ENCODE peak calls at places on chromosomes 3 and 15, in nine cellular contexts. K is nephron progenitor cell, S is PC-3, O is cardiac fibroblast, T is transverse colon, N is upper lobe of left lung, L is astrocyte of the spinal cord, X is neural progenitor cell, J is Calu3. G is an unnamed sample.
A peak's percentile ranks its signal among the peaks of the same experiment; 100 is the strongest.

GRCh38 chr3:133943639-133944131 is 48.0 kb upstream of the RAB6B start:
- DNase-seq in K (no peak), S (peak; percentile 88), O (peak; percentile 97), T (no peak), N (peak; percentile 39), L (peak; percentile 96), X (no peak), J (peak; percentile 82), G (no peak)

GRCh38 chr3:148999806-149000205 is 8.5 kb downstream of the GYG1 start:
- DNase-seq in K (no peak), S (no peak), O (no peak), T (no peak), N (no peak), L (no peak), X (no peak), J (no peak), G (no peak)

GRCh38 chr3:45112939-45113338 is 33.2 kb downstream of the CDCP1 start:
- DNase-seq in K (no peak), S (peak; percentile 30), O (peak; percentile 70), T (no peak), N (no peak), L (no peak), X (no peak), J (no peak), G (no peak)

GRCh38 chr3:49513494-49514179 is 40.6 kb upstream of the BSN start:
- DNase-seq in K (no peak), S (no peak), O (no peak), T (no peak), N (no peak), L (no peak), X (no peak), J (no peak), G (no peak)

GRCh38 chr3:17852217-17852616 is 109.8 kb upstream of the TBC1D5 start:
- DNase-seq in K (no peak), S (no peak), O (no peak), T (no peak), N (no peak), L (no peak), X (no peak), J (no peak), G (no peak)

GRCh38 chr15:62344806-62345539 is 179.9 kb upstream of the C2CD4B start:
- DNase-seq in K (peak; percentile 61), S (peak; percentile 85), O (peak; percentile 61), T (peak; percentile 73), N (peak; percentile 70), L (peak; percentile 55), X (peak; percentile 92), J (peak; percentile 66), G (peak; percentile 78)

GRCh38 chr3:196842567-196843434 is 24.9 kb upstream of the SENP5 start:
- DNase-seq in K (no peak), S (no peak), O (no peak), T (no peak), N (no peak), L (no peak), X (no peak), J (no peak), G (no peak)

GRCh38 chr15:85706779-85707518 is 87.8 kb downstream of the KLHL25 start:
- DNase-seq in K (no peak), S (no peak), O (peak; percentile 68), T (peak; percentile 23), N (peak; percentile 41), L (peak; percentile 62), X (no peak), J (no peak), G (no peak)

GRCh38 chr3:113261996-113262665 is 50.8 kb downstream of the BOC start:
- DNase-seq in K (no peak), S (no peak), O (no peak), T (no peak), N (no peak), L (peak; percentile 45), X (no peak), J (no peak), G (no peak)

GRCh38 chr3:117019082-117019713 is 309.6 kb downstream of the TUSC7 start:
- DNase-seq in K (peak; percentile 66), S (peak; percentile 72), O (peak; percentile 82), T (peak; percentile 56), N (peak; percentile 47), L (peak; percentile 62), X (peak; percentile 87), J (peak; percentile 65), G (peak; percentile 70)

GRCh38 chr15:29364429-29365078 is 94.9 kb upstream of the NSMCE3 start:
- DNase-seq in K (no peak), S (peak; percentile 56), O (peak; percentile 63), T (no peak), N (no peak), L (peak; percentile 76), X (peak; percentile 34), J (no peak), G (peak; percentile 46)

GRCh38 chr3:22118542-22118941 is 367.5 kb upstream of the ZNF385D start:
- DNase-seq in K (no peak), S (no peak), O (no peak), T (no peak), N (no peak), L (no peak), X (no peak), J (no peak), G (no peak)

GRCh38 chr3:22115581-22115980 is 364.6 kb upstream of the ZNF385D start:
- DNase-seq in K (no peak), S (peak; percentile 70), O (peak; percentile 60), T (no peak), N (no peak), L (peak; percentile 41), X (no peak), J (no peak), G (no peak)

GRCh38 chr3:22117091-22117490 is 366.1 kb upstream of the ZNF385D start:
- DNase-seq in K (no peak), S (no peak), O (peak; percentile 87), T (no peak), N (no peak), L (no peak), X (no peak), J (no peak), G (no peak)

GRCh38 chr3:22121068-22121706 is 370.2 kb upstream of the ZNF385D start:
- DNase-seq in K (no peak), S (no peak), O (no peak), T (no peak), N (no peak), L (no peak), X (peak; percentile 27), J (peak; percentile 5), G (no peak)

DNA sequence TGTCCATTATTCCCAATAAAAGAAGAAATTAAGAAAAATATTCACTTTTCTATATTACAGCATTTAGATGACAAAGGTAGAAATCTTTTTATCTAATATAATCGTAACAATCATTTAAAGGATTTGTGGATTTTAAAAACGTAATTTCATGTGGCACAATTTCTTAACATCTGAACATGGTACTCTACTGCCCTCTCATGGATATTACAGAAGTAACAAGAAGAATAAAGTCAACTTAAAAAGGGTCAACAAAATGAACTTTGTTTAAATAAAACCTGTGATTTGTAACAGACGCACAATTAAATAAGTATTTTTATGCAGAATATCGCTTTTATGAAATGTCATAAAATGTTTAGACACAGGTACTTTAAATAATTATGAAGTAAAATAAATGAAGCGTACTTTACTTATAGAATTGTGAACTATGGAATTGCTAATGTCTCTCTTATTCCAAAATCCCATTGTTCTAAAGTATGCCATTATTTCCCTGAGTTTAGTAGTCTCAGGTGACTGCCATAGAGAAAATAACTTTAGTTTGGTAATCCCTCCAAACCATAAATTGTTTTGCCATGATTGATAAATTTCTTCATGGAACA is 366.8 kb upstream of the ZNF385D start:
- DNase-seq in K (no peak), S (peak; percentile 72), O (peak; percentile 85), T (no peak), N (no peak), L (peak; percentile 76), X (peak; percentile 41), J (no peak), G (no peak)
- TF ChIP-seq CTCF in K (peak; percentile 80), S (peak; percentile 88), O (peak; percentile 48), T (peak; percentile 52), N (peak; percentile 20), L (peak; percentile 40), X (peak; percentile 86), J (peak; percentile 27), G (peak; percentile 41)

GRCh38 chr3:190580443-190580842 is 66.6 kb downstream of the IL1RAP start:
- DNase-seq in K (no peak), S (no peak), O (no peak), T (no peak), N (no peak), L (no peak), X (no peak), J (no peak), G (no peak)

GRCh38 chr3:190581041-190581501 is 67.2 kb downstream of the IL1RAP start:
- DNase-seq in K (no peak), S (no peak), O (peak; percentile 40), T (no peak), N (no peak), L (peak; percentile 11), X (no peak), J (no peak), G (no peak)

GRCh38 chr3:190579514-190580137 is 65.7 kb downstream of the IL1RAP start:
- DNase-seq in K (no peak), S (no peak), O (no peak), T (no peak), N (no peak), L (no peak), X (no peak), J (no peak), G (no peak)

GRCh38 chr3:190585771-190586630 is 72.1 kb downstream of the IL1RAP start:
- DNase-seq in K (no peak), S (peak; percentile 93), O (peak; percentile 99), T (no peak), N (peak; percentile 65), L (peak; percentile 86), X (peak; percentile 53), J (peak; percentile 83), G (no peak)

DNA sequence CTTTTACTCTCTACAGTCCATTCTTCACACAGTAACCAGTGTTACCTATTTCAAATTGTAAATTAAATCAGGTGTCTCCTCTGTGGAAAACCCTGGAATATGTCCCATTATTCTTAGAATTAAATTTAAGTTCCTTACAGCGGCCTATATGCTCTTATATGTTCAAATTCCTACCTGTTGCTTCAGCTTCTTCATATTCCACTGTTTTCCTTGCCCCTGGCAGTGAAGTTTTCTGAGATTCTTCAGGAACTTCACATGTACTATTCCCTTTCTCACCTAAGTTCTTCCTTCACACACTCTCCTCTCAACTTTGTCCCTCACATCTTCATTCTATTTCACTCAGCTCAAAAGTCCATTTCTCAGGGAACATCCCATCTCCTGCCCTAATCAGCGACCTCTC is 68.8 kb downstream of the IL1RAP start:
- DNase-seq in K (no peak), S (no peak), O (no peak), T (no peak), N (no peak), L (no peak), X (no peak), J (no peak), G (no peak)
- TF ChIP-seq CTCF in K (no peak), S (no peak), O (no peak), T (no peak), N (no peak), L (no peak), X (no peak), J (no peak), G (no peak)

GRCh38 chr3:154781595-154781994 is 298.5 kb upstream of the MME start:
- DNase-seq in K (no peak), S (no peak), O (no peak), T (no peak), N (no peak), L (no peak), X (no peak), J (no peak), G (no peak)
- TF ChIP-seq CTCF in K (no peak), S (no peak), O (no peak), T (no peak), N (no peak), L (no peak), X (peak; percentile 5), J (no peak), G (no peak)

GRCh38 chr15:94230886-94231727 is at the start of gene MCTP2:
- DNase-seq in K (peak; percentile 78), S (peak; percentile 77), O (peak; percentile 65), T (peak; percentile 93), N (peak; percentile 95), L (peak; percentile 75), X (peak; percentile 85), J (peak; percentile 95), G (peak; percentile 83)
- TF ChIP-seq CTCF in K (no peak), S (peak; percentile 30), O (no peak), T (no peak), N (no peak), L (no peak), X (peak; percentile 29), J (no peak), G (no peak)

G was measured in WTC11.